ENCODE peak calls at places on chromosomes 11 and 22, in eight cellular contexts. One of them, this sample, is unnamed.

GRCh38 chr22:31250740-31251330 is 38.7 kb downstream of the LIMK2 start:
- DNase-seq in fibroblast of the aortic adventitia: no peak
- DNase-seq in kidney: no peak
- DNase-seq in heart right ventricle: no peak
- DNase-seq in osteocyte: no peak
- DNase-seq in body of pancreas: no peak
- DNase-seq in activated B cell treated with CpG ODN at 0.5 μM for 24 hours: no peak
- DNase-seq in cardiac fibroblast: no peak
- DNase-seq in this sample: no peak

GRCh38 chr22:35258144-35258988 is 1.1 kb downstream of the HMGXB4 start:
- DNase-seq in fibroblast of the aortic adventitia: peak
- DNase-seq in kidney: no peak
- DNase-seq in heart right ventricle: no peak
- DNase-seq in osteocyte: no peak
- DNase-seq in body of pancreas: no peak
- DNase-seq in activated B cell treated with CpG ODN at 0.5 μM for 24 hours: no peak
- DNase-seq in cardiac fibroblast: peak
- DNase-seq in this sample: no peak

GRCh38 chr11:46543564-46543963 is 50.3 kb downstream of the AMBRA1 start:
- DNase-seq in fibroblast of the aortic adventitia: no peak
- DNase-seq in kidney: no peak
- DNase-seq in heart right ventricle: no peak
- DNase-seq in osteocyte: no peak
- DNase-seq in body of pancreas: no peak
- DNase-seq in activated B cell treated with CpG ODN at 0.5 μM for 24 hours: no peak
- DNase-seq in cardiac fibroblast: no peak
- DNase-seq in this sample: no peak

GRCh38 chr11:1839924-1840779 is 1.4 kb downstream of the TNNI2 start:
- DNase-seq in fibroblast of the aortic adventitia: no peak
- DNase-seq in kidney: peak
- DNase-seq in heart right ventricle: peak
- DNase-seq in osteocyte: no peak
- DNase-seq in body of pancreas: no peak
- DNase-seq in activated B cell treated with CpG ODN at 0.5 μM for 24 hours: peak
- DNase-seq in cardiac fibroblast: no peak
- DNase-seq in this sample: no peak

GRCh38 chr11:19822531-19822930 is 109.9 kb downstream of the NAV2 start:
- DNase-seq in fibroblast of the aortic adventitia: no peak
- DNase-seq in kidney: no peak
- DNase-seq in heart right ventricle: no peak
- DNase-seq in osteocyte: no peak
- DNase-seq in body of pancreas: no peak
- DNase-seq in activated B cell treated with CpG ODN at 0.5 μM for 24 hours: no peak
- DNase-seq in cardiac fibroblast: no peak
- DNase-seq in this sample: no peak

GRCh38 chr11:69531071-69531716 is 49.7 kb downstream of the LINC01488 start:
- DNase-seq in fibroblast of the aortic adventitia: no peak
- DNase-seq in kidney: no peak
- DNase-seq in heart right ventricle: no peak
- DNase-seq in osteocyte: no peak
- DNase-seq in body of pancreas: no peak
- DNase-seq in activated B cell treated with CpG ODN at 0.5 μM for 24 hours: no peak
- DNase-seq in cardiac fibroblast: no peak
- DNase-seq in this sample: no peak

GRCh38 chr22:48679656-48680555 is 1147.8 kb downstream of the BRD1 start:
- DNase-seq in fibroblast of the aortic adventitia: no peak
- DNase-seq in kidney: peak
- DNase-seq in heart right ventricle: no peak
- DNase-seq in osteocyte: no peak
- DNase-seq in body of pancreas: no peak
- DNase-seq in activated B cell treated with CpG ODN at 0.5 μM for 24 hours: no peak
- DNase-seq in cardiac fibroblast: no peak
- DNase-seq in this sample: no peak

GRCh38 chr11:17610402-17610894 is 63.4 kb downstream of the OTOG start:
- DNase-seq in fibroblast of the aortic adventitia: no peak
- DNase-seq in kidney: no peak
- DNase-seq in heart right ventricle: no peak
- DNase-seq in osteocyte: peak
- DNase-seq in body of pancreas: no peak
- DNase-seq in activated B cell treated with CpG ODN at 0.5 μM for 24 hours: no peak
- DNase-seq in cardiac fibroblast: no peak
- DNase-seq in this sample: peak

GRCh38 chr11:10019906-10020682 is 273.9 kb downstream of the SBF2 start:
- DNase-seq in fibroblast of the aortic adventitia: no peak
- DNase-seq in kidney: no peak
- DNase-seq in heart right ventricle: no peak
- DNase-seq in osteocyte: no peak
- DNase-seq in body of pancreas: peak
- DNase-seq in activated B cell treated with CpG ODN at 0.5 μM for 24 hours: no peak
- DNase-seq in cardiac fibroblast: no peak
- DNase-seq in this sample: no peak

GRCh38 chr22:29205598-29206371 is at the start of gene EMID1:
- DNase-seq in fibroblast of the aortic adventitia: no peak
- DNase-seq in kidney: peak
- DNase-seq in heart right ventricle: peak
- DNase-seq in osteocyte: no peak
- DNase-seq in body of pancreas: peak
- DNase-seq in activated B cell treated with CpG ODN at 0.5 μM for 24 hours: no peak
- DNase-seq in cardiac fibroblast: peak
- DNase-seq in this sample: no peak

GRCh38 chr11:125364085-125364822 is 131.8 kb downstream of the FEZ1 start:
- DNase-seq in fibroblast of the aortic adventitia: peak
- DNase-seq in kidney: no peak
- DNase-seq in heart right ventricle: no peak
- DNase-seq in osteocyte: no peak
- DNase-seq in body of pancreas: no peak
- DNase-seq in activated B cell treated with CpG ODN at 0.5 μM for 24 hours: no peak
- DNase-seq in cardiac fibroblast: peak
- DNase-seq in this sample: no peak

GRCh38 chr11:396948-397548 is 3.0 kb downstream of the PKP3 start:
- DNase-seq in fibroblast of the aortic adventitia: peak
- DNase-seq in kidney: peak
- DNase-seq in heart right ventricle: peak
- DNase-seq in osteocyte: no peak
- DNase-seq in body of pancreas: peak
- DNase-seq in activated B cell treated with CpG ODN at 0.5 μM for 24 hours: peak
- DNase-seq in cardiac fibroblast: peak
- DNase-seq in this sample: no peak

GRCh38 chr22:20940178-20940790 is 23.1 kb downstream of the CRKL start:
- DNase-seq in fibroblast of the aortic adventitia: peak
- DNase-seq in kidney: no peak
- DNase-seq in heart right ventricle: no peak
- DNase-seq in osteocyte: no peak
- DNase-seq in body of pancreas: no peak
- DNase-seq in activated B cell treated with CpG ODN at 0.5 μM for 24 hours: no peak
- DNase-seq in cardiac fibroblast: no peak
- DNase-seq in this sample: no peak

GRCh38 chr11:116117326-116118137 is 613.3 kb upstream of the CADM1 start:
- DNase-seq in fibroblast of the aortic adventitia: no peak
- DNase-seq in kidney: no peak
- DNase-seq in heart right ventricle: no peak
- DNase-seq in osteocyte: peak
- DNase-seq in body of pancreas: no peak
- DNase-seq in activated B cell treated with CpG ODN at 0.5 μM for 24 hours: no peak
- DNase-seq in cardiac fibroblast: no peak
- DNase-seq in this sample: no peak

GRCh38 chr11:72760543-72761400 is 8.6 kb upstream of the ARAP1 start:
- DNase-seq in fibroblast of the aortic adventitia: peak
- DNase-seq in kidney: no peak
- DNase-seq in heart right ventricle: no peak
- DNase-seq in osteocyte: no peak
- DNase-seq in body of pancreas: no peak
- DNase-seq in activated B cell treated with CpG ODN at 0.5 μM for 24 hours: no peak
- DNase-seq in cardiac fibroblast: peak
- DNase-seq in this sample: no peak
- TF ChIP-seq CTCF in fibroblast of the aortic adventitia: no peak
- TF ChIP-seq CTCF in kidney: no peak
- TF ChIP-seq CTCF in heart right ventricle: no peak
- TF ChIP-seq CTCF in osteocyte: no peak
- TF ChIP-seq CTCF in body of pancreas: no peak
- TF ChIP-seq CTCF in activated B cell treated with CpG ODN at 0.5 μM for 24 hours: no peak
- TF ChIP-seq CTCF in cardiac fibroblast: no peak
- TF ChIP-seq CTCF in this sample: no peak

DNA sequence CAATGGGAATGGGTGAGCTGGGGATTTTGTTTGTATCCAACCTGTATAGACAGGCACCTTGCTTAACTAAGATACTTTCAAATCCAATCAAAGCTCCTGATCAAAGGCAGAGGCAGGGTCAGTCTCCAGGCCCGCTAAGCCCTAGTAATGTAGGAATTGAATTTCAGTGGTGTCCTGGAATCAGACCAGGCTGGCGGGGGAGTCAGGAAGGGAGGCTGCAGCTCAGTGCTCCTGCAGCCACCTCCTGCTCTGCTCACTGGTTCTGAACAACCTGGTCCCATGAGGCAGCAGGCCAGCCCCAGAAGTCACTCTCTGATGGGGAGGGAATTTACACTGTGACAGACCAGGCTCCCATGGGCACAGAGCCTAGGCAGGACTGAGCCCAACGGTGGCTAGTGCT is 38.5 kb upstream of the GALNT18 start:
- DNase-seq in fibroblast of the aortic adventitia: no peak
- DNase-seq in kidney: no peak
- DNase-seq in heart right ventricle: no peak
- DNase-seq in osteocyte: no peak
- DNase-seq in body of pancreas: no peak
- DNase-seq in activated B cell treated with CpG ODN at 0.5 μM for 24 hours: no peak
- DNase-seq in cardiac fibroblast: no peak
- DNase-seq in this sample: no peak
- TF ChIP-seq CTCF in fibroblast of the aortic adventitia: no peak
- TF ChIP-seq CTCF in kidney: no peak
- TF ChIP-seq CTCF in heart right ventricle: no peak
- TF ChIP-seq CTCF in osteocyte: no peak
- TF ChIP-seq CTCF in body of pancreas: no peak
- TF ChIP-seq CTCF in activated B cell treated with CpG ODN at 0.5 μM for 24 hours: no peak
- TF ChIP-seq CTCF in cardiac fibroblast: no peak
- TF ChIP-seq CTCF in this sample: no peak

GRCh38 chr11:82864268-82864667 is 36.0 kb downstream of the PRCP start:
- DNase-seq in fibroblast of the aortic adventitia: peak
- DNase-seq in kidney: peak
- DNase-seq in heart right ventricle: peak
- DNase-seq in osteocyte: no peak
- DNase-seq in body of pancreas: peak
- DNase-seq in activated B cell treated with CpG ODN at 0.5 μM for 24 hours: no peak
- DNase-seq in cardiac fibroblast: peak
- DNase-seq in this sample: no peak
- TF ChIP-seq CTCF in fibroblast of the aortic adventitia: peak
- TF ChIP-seq CTCF in kidney: peak
- TF ChIP-seq CTCF in heart right ventricle: peak
- TF ChIP-seq CTCF in osteocyte: peak
- TF ChIP-seq CTCF in body of pancreas: peak
- TF ChIP-seq CTCF in activated B cell treated with CpG ODN at 0.5 μM for 24 hours: no peak
- TF ChIP-seq CTCF in cardiac fibroblast: peak
- TF ChIP-seq CTCF in this sample: peak

DNA sequence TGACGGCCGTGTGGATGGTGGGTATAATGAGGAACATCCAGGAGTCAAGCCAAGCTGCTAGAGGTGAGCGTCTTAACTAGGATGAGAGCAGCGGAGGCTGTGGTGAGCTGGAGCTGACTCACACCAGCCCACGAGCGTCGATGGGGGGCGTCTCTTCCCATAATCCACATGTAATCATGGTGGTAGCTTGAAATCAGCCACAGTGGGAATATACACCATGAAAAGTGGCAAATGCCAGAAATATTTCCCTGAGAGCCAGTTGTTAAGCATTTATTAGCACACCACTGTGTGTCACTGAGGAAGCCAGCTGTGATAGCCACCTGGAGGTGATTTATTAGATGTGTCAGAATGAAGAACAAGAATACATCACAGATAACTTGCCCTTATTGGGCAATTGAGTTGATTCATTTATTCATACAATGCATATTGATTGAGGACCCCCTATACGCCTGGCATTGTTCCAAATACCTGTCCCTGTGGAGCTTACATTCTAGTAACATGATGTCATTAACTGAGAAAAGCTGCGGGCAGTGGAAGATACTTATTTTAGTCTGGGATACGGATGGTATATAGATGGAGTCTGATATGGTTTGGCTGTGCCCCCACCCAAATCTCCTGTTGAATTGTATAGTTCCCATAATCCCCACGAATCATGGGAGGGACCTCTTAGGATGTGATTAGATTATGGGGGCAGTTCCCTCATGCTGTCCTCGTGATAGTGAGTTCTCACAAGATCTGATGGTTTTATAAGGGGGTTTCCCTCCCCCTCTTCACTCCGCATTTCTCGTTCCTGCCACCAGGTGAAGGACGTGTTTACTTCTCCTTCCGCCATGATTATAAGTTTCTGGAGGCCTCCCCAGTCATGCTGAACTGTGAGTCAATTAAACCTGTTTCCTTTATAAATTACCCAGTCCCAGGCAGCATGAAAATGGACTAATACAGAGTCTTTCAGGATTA is 473.4 kb downstream of the METTL15 start:
- DNase-seq in fibroblast of the aortic adventitia: peak
- DNase-seq in kidney: no peak
- DNase-seq in heart right ventricle: no peak
- DNase-seq in osteocyte: no peak
- DNase-seq in body of pancreas: no peak
- DNase-seq in activated B cell treated with CpG ODN at 0.5 μM for 24 hours: no peak
- DNase-seq in cardiac fibroblast: peak
- DNase-seq in this sample: no peak
- TF ChIP-seq CTCF in fibroblast of the aortic adventitia: peak
- TF ChIP-seq CTCF in kidney: no peak
- TF ChIP-seq CTCF in heart right ventricle: no peak
- TF ChIP-seq CTCF in osteocyte: no peak
- TF ChIP-seq CTCF in body of pancreas: no peak
- TF ChIP-seq CTCF in activated B cell treated with CpG ODN at 0.5 μM for 24 hours: no peak
- TF ChIP-seq CTCF in cardiac fibroblast: no peak
- TF ChIP-seq CTCF in this sample: peak

DNA sequence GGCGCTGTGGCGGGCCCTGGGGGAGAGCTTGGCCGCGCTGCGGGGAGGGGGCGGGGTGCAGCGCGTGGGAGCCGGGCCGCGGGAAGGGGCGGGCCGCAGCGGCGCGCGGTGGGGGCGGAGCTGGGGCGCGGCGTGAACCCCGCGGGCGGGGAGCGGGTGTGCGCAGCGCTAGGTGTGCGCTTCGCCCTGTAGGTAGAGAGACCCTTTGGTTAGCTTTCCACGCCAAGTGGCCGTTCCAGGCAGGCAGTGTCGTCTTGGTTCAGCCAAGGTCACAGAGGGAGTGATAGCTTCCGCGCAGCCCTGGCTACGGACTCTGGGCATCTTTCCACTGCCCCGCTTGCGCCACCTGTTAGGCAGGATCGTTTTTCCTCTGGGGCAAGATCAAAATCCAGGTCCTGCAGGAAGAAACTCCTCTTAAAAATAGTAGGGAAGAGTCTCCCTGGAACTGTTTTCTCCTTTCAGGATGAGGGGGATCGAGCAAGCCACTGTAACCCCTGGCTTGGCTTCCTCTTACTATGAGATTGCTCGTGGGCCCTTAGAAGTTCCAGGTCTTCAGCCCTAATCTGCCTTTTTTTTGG is 434 bp downstream of the BANF1 start:
- DNase-seq in fibroblast of the aortic adventitia: peak
- DNase-seq in kidney: no peak
- DNase-seq in heart right ventricle: no peak
- DNase-seq in osteocyte: no peak
- DNase-seq in body of pancreas: peak
- DNase-seq in activated B cell treated with CpG ODN at 0.5 μM for 24 hours: no peak
- DNase-seq in cardiac fibroblast: peak
- DNase-seq in this sample: no peak
- TF ChIP-seq CTCF in fibroblast of the aortic adventitia: no peak
- TF ChIP-seq CTCF in kidney: peak
- TF ChIP-seq CTCF in heart right ventricle: peak
- TF ChIP-seq CTCF in osteocyte: no peak
- TF ChIP-seq CTCF in body of pancreas: peak
- TF ChIP-seq CTCF in activated B cell treated with CpG ODN at 0.5 μM for 24 hours: no peak
- TF ChIP-seq CTCF in cardiac fibroblast: peak
- TF ChIP-seq CTCF in this sample: no peak